ENCODE peak calls at places on chromosomes 6 and 20, in five cellular contexts. L is lung, M is suprapubic skin, F is upper lobe of right lung, W is H9. V is an unnamed sample.
A peak's percentile ranks its signal among the peaks of the same experiment; 100 is the strongest.

GRCh38 chr6:166588691-166589333 is 2.3 kb upstream of the RAMACL start:
- DNase-seq in L (no peak), M (no peak), F (no peak), W (peak; percentile 61), V (no peak)

GRCh38 chr20:38250607-38251006 is 9.9 kb downstream of the KIAA1755 start:
- DNase-seq in L (no peak), M (no peak), F (peak; percentile 10), W (peak; percentile 40), V (no peak)

GRCh38 chr20:50381771-50382593 is 128.2 kb upstream of the PTPN1 start:
- DNase-seq in L (no peak), M (no peak), F (no peak), W (no peak), V (peak; percentile 55)

GRCh38 chr6:34518669-34519365 is 37.3 kb downstream of the SPDEF start:
- DNase-seq in L (no peak), M (no peak), F (peak; percentile 34), W (no peak), V (peak; percentile 19)

GRCh38 chr6:36682328-36683144 is 4.0 kb downstream of the CDKN1A start:
- DNase-seq in L (peak; percentile 62), M (no peak), F (peak; percentile 79), W (peak; percentile 49), V (no peak)

GRCh38 chr20:9112541-9113515 is 43.9 kb downstream of the PLCB4 start:
- DNase-seq in L (no peak), M (no peak), F (no peak), W (no peak), V (no peak)

GRCh38 chr6:135182120-135182992 is 1.2 kb downstream of the MYB start:
- DNase-seq in L (no peak), M (no peak), F (peak; percentile 75), W (peak; percentile 42), V (peak; percentile 75)

GRCh38 chr6:164108869-164109769 is 694.6 kb downstream of the QKI start:
- DNase-seq in L (peak; percentile 50), M (no peak), F (peak; percentile 70), W (no peak), V (peak; percentile 84)

GRCh38 chr6:41374618-41375590 is 39.5 kb downstream of the NCR2 start:
- DNase-seq in L (no peak), M (no peak), F (no peak), W (peak; percentile 39), V (no peak)

GRCh38 chr6:1789092-1789491 is 179.4 kb downstream of the FOXC1 start:
- DNase-seq in L (no peak), M (no peak), F (no peak), W (no peak), V (no peak)

GRCh38 chr6:57173056-57173885 is 1.1 kb downstream of the BAG2 start:
- DNase-seq in L (no peak), M (no peak), F (no peak), W (peak; percentile 34), V (no peak)

GRCh38 chr6:78670802-78671201 is 196.5 kb upstream of the IRAK1BP1 start:
- DNase-seq in L (no peak), M (no peak), F (no peak), W (no peak), V (no peak)

GRCh38 chr6:146833157-146833556 is 234.4 kb downstream of the ADGB start:
- DNase-seq in L (no peak), M (no peak), F (no peak), W (no peak), V (no peak)

GRCh38 chr6:34246249-34246562 is 2.6 kb downstream of the SMIM29 start:
- DNase-seq in L (no peak), M (no peak), F (no peak), W (no peak), V (no peak)

GRCh38 chr6:13696226-13696625 is 15.4 kb downstream of the RANBP9 start:
- DNase-seq in L (no peak), M (no peak), F (no peak), W (no peak), V (no peak)

GRCh38 chr6:116572162-116572561 is 858 bp downstream of the RWDD1 start:
- DNase-seq in L (no peak), M (no peak), F (no peak), W (no peak), V (no peak)

GRCh38 chr6:142374090-142374783 is 72.4 kb downstream of the ADGRG6 start:
- DNase-seq in L (no peak), M (no peak), F (no peak), W (peak; percentile 44), V (no peak)

GRCh38 chr6:35607517-35608233 is 81.0 kb downstream of the FKBP5 start:
- DNase-seq in L (no peak), M (no peak), F (no peak), W (no peak), V (no peak)

GRCh38 chr20:47353224-47353696 is 3.2 kb downstream of the ZMYND8 start:
- DNase-seq in L (no peak), M (no peak), F (no peak), W (no peak), V (no peak)

GRCh38 chr6:54881066-54881733 is 34.6 kb downstream of the FAM83B start:
- DNase-seq in L (no peak), M (no peak), F (no peak), W (no peak), V (no peak)

GRCh38 chr6:168890306-168890995 is 363.2 kb downstream of the THBS2 start:
- DNase-seq in L (no peak), M (no peak), F (no peak), W (no peak), V (no peak)

GRCh38 chr6:154039231-154039842 is at the start of gene OPRM1:
- DNase-seq in L (no peak), M (no peak), F (peak; percentile 69), W (peak; percentile 92), V (peak; percentile 59)

GRCh38 chr6:72825265-72825918 is 203.5 kb downstream of the KCNQ5 start:
- DNase-seq in L (no peak), M (no peak), F (no peak), W (no peak), V (no peak)

GRCh38 chr20:3681931-3682820 is at the start of gene ADAM33:
- DNase-seq in L (no peak), M (no peak), F (no peak), W (peak; percentile 56), V (peak; percentile 69)

GRCh38 chr20:6164421-6165341 is 41.9 kb upstream of the FERMT1 start:
- DNase-seq in L (no peak), M (no peak), F (no peak), W (no peak), V (no peak)

GRCh38 chr6:13014551-13015378 is 298.2 kb downstream of the PHACTR1 start:
- DNase-seq in L (no peak), M (no peak), F (peak; percentile 73), W (peak; percentile 68), V (no peak)

GRCh38 chr20:46828471-46828870 is 66.2 kb upstream of the EYA2 start:
- DNase-seq in L (no peak), M (no peak), F (no peak), W (no peak), V (no peak)

GRCh38 chr6:41801380-41801779 is 13.9 kb downstream of the TOMM6 start:
- DNase-seq in L (no peak), M (no peak), F (no peak), W (no peak), V (no peak)

GRCh38 chr6:24257282-24257681 is 100.6 kb downstream of the DCDC2 start:
- DNase-seq in L (no peak), M (no peak), F (no peak), W (no peak), V (no peak)

GRCh38 chr6:163585932-163586437 is 171.5 kb downstream of the QKI start:
- DNase-seq in L (peak; percentile 66), M (no peak), F (no peak), W (no peak), V (peak; percentile 88)

GRCh38 chr6:87341899-87342298 is 2.7 kb upstream of the C6orf163 start:
- DNase-seq in L (no peak), M (no peak), F (no peak), W (no peak), V (no peak)

DNA sequence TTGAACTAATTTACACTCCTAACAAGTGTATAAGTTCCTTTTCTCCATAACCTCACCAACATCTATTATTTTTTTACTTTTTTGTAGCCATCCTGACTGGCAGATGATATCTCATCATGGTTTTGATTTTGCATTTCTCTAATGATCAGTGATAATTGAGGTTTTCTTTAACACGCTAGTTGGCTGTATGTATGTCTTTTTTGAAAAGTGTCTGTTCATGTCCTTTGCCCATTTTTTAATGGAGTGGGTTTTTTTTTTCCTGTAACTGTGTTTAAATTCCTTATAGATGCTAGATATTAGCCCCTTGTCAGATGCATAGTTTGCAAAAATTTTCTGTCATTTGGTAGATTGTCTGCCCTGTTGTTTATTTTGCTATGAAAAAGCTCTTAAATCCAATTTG is 39.6 kb upstream of the TRIM39 start:
- DNase-seq in L (no peak), M (no peak), F (no peak), W (no peak), V (no peak)
- H3K9me3 ChIP-seq in L (peaks cover 24% of the 10 kb centered on the region), M (peaks cover 26% of the 10 kb centered on the region), F (peaks cover 22% of the 10 kb centered on the region), W (peaks cover 79% of the 10 kb centered on the region), V (peaks cover 23% of the 10 kb centered on the region)

GRCh38 chr6:86331889-86332288 is 605.4 kb upstream of the HTR1E start:
- DNase-seq in L (no peak), M (no peak), F (no peak), W (no peak), V (no peak)
- H3K9me3 ChIP-seq in L (no peaks in the 10 kb centered on the region), M (no peaks in the 10 kb centered on the region), F (no peaks in the 10 kb centered on the region), W (no peaks in the 10 kb centered on the region), V (no peaks in the 10 kb centered on the region)

GRCh38 chr20:62069741-62070216 is 4.1 kb upstream of the TAF4 start:
- DNase-seq in L (no peak), M (no peak), F (no peak), W (no peak), V (no peak)

GRCh38 chr20:62079166-62079565 is 13.5 kb upstream of the TAF4 start:
- DNase-seq in L (no peak), M (no peak), F (no peak), W (no peak), V (no peak)

GRCh38 chr20:62068997-62069396 is 3.3 kb upstream of the TAF4 start:
- DNase-seq in L (no peak), M (no peak), F (no peak), W (no peak), V (no peak)

GRCh38 chr20:62067547-62068260 is 2.0 kb upstream of the TAF4 start:
- DNase-seq in L (no peak), M (no peak), F (no peak), W (no peak), V (no peak)

GRCh38 chr20:62073323-62073722 is 7.6 kb upstream of the TAF4 start:
- DNase-seq in L (no peak), M (no peak), F (no peak), W (no peak), V (no peak)
- H3K9me3 ChIP-seq in L (peaks cover 15% of the 10 kb centered on the region), M (peaks cover 5% of the 10 kb centered on the region), F (peaks cover 8% of the 10 kb centered on the region), W (peaks cover 21% of the 10 kb centered on the region), V (peaks cover 5% of the 10 kb centered on the region)

GRCh38 chr6:170035896-170036295 is 255.0 kb downstream of the DLL1 start:
- DNase-seq in L (no peak), M (peak; percentile 45), F (peak; percentile 52), W (no peak), V (peak; percentile 35)

GRCh38 chr6:170033666-170034065 is 257.2 kb downstream of the DLL1 start:
- DNase-seq in L (no peak), M (peak; percentile 44), F (peak; percentile 44), W (no peak), V (peak; percentile 35)

GRCh38 chr6:170035104-170035503 is 255.8 kb downstream of the DLL1 start:
- DNase-seq in L (no peak), M (no peak), F (no peak), W (no peak), V (no peak)

GRCh38 chr6:170032706-170033309 is 258.1 kb downstream of the DLL1 start:
- DNase-seq in L (no peak), M (peak; percentile 64), F (peak; percentile 38), W (no peak), V (peak; percentile 44)

GRCh38 chr6:170034294-170034693 is 256.6 kb downstream of the DLL1 start:
- DNase-seq in L (no peak), M (peak; percentile 69), F (peak; percentile 48), W (no peak), V (peak; percentile 51)
- H3K9me3 ChIP-seq in L (peaks cover 18% of the 10 kb centered on the region), M (no peaks in the 10 kb centered on the region), F (no peaks in the 10 kb centered on the region), W (no peaks in the 10 kb centered on the region), V (peaks cover 2% of the 10 kb centered on the region)